ENCODE peak calls at places on chromosomes 5 and 9, in nine cellular contexts. Q, X, E, R, T, H, P, L and S are unnamed samples.

GRCh38 chr5:55160493-55161209 is 680 bp downstream of the GPX8 start:
- DNase-seq in Q (peak; percentile 94), X (peak; percentile 79), E (peak; percentile 91), R (no peak), T (peak; percentile 89), H (peak; percentile 64), P (no peak), L (peak; percentile 34), S (no peak)

GRCh38 chr9:75001719-75002421 is 26.2 kb downstream of the CARNMT1 start:
- DNase-seq in Q (peak; percentile 81), X (peak; percentile 20), E (peak; percentile 71), R (no peak), T (peak; percentile 86), H (no peak), P (peak; percentile 86), L (no peak), S (no peak)

GRCh38 chr9:118929317-118929716 is 439.9 kb downstream of the BRINP1 start:
- DNase-seq in Q (peak; percentile 3), X (no peak), E (peak; percentile 73), R (no peak), T (no peak), H (no peak), P (no peak), L (no peak), S (no peak)

GRCh38 chr5:8340261-8340660 is 471.3 kb downstream of the MTRR start:
- DNase-seq in Q (no peak), X (no peak), E (no peak), R (no peak), T (no peak), H (no peak), P (no peak), L (no peak), S (no peak)

GRCh38 chr5:32325067-32325466 is 12.3 kb upstream of the MTMR12 start:
- DNase-seq in Q (no peak), X (no peak), E (no peak), R (no peak), T (no peak), H (no peak), P (no peak), L (no peak), S (no peak)

GRCh38 chr9:121888438-121888775 is 204.7 kb downstream of the TTLL11 start:
- DNase-seq in Q (peak; percentile 44), X (no peak), E (peak; percentile 91), R (no peak), T (peak; percentile 26), H (no peak), P (no peak), L (no peak), S (peak; percentile 85)

GRCh38 chr9:126000731-126001580 is 253.8 kb downstream of the PBX3 start:
- DNase-seq in Q (no peak), X (no peak), E (no peak), R (peak; percentile 88), T (no peak), H (no peak), P (no peak), L (no peak), S (peak; percentile 68)

GRCh38 chr9:90900130-90900529 is 98.5 kb downstream of the SYK start:
- DNase-seq in Q (peak; percentile 13), X (peak; percentile 43), E (no peak), R (no peak), T (no peak), H (no peak), P (no peak), L (no peak), S (no peak)

GRCh38 chr9:135790356-135790755 is 88.4 kb downstream of the KCNT1 start:
- DNase-seq in Q (no peak), X (no peak), E (no peak), R (no peak), T (no peak), H (no peak), P (no peak), L (no peak), S (no peak)

GRCh38 chr5:44774279-44774880 is 34.4 kb upstream of the MRPS30 start:
- DNase-seq in Q (peak; percentile 72), X (peak; percentile 11), E (peak; percentile 43), R (no peak), T (peak; percentile 49), H (no peak), P (peak; percentile 63), L (no peak), S (no peak)

GRCh38 chr5:61575103-61575502 is 243.0 kb downstream of the ZSWIM6 start:
- DNase-seq in Q (peak; percentile 65), X (peak; percentile 51), E (peak; percentile 76), R (no peak), T (peak; percentile 26), H (no peak), P (peak; percentile 25), L (no peak), S (no peak)